ENCODE peak calls at places on chromosome 21, in eight cellular contexts. F is HL-60, M is lung, R is GM23338, H is GM12865, T is A673, B is foreskin fibroblast, D is breast epithelium. N is an unnamed sample.

GRCh38 chr21:45620201-45620600 is 23.3 kb upstream of the PCBP3 start:
- DNase-seq in M (no peak), T (no peak), R (no peak), D (no peak), H (no peak), F (no peak), B (no peak), N (no peak)

GRCh38 chr21:38611262-38611661 is 113.0 kb upstream of the ERG start:
- DNase-seq in F (no peak), T (no peak), B (no peak), D (no peak), R (no peak), H (no peak), M (no peak), N (no peak)

GRCh38 chr21:46284077-46284644 is 1.2 kb downstream of the MCM3AP start:
- DNase-seq in H (no peak), R (no peak), M (no peak), T (no peak), F (peak), D (peak), B (no peak), N (no peak)

GRCh38 chr21:37322084-37322483 is 44.5 kb upstream of the DYRK1A start:
- DNase-seq in R (no peak), H (no peak), M (no peak), T (no peak), B (no peak), F (no peak), D (no peak), N (no peak)

GRCh38 chr21:38996355-38996754 is 186.9 kb downstream of the PSMG1 start:
- DNase-seq in T (no peak), D (no peak), F (no peak), R (no peak), M (no peak), B (no peak), H (no peak), N (no peak)

GRCh38 chr21:45995686-45996179 is 14.2 kb downstream of the COL6A1 start:
- DNase-seq in D (peak), T (no peak), M (no peak), R (no peak), B (no peak), H (no peak), F (no peak), N (no peak)

GRCh38 chr21:21860888-21861287 is 862.7 kb downstream of the NCAM2 start:
- DNase-seq in R (no peak), D (no peak), T (no peak), H (no peak), M (no peak), B (no peak), F (no peak), N (no peak)

GRCh38 chr21:38171723-38172344 is 85.0 kb upstream of the KCNJ15 start:
- DNase-seq in H (no peak), M (no peak), B (peak), D (no peak), F (peak), R (peak), T (no peak), N (no peak)

GRCh38 chr21:34548782-34549376 is 36.9 kb upstream of the KCNE1 start:
- DNase-seq in B (no peak), D (no peak), H (no peak), M (no peak), R (no peak), T (no peak), F (no peak), N (no peak)

GRCh38 chr21:32437729-32438128 is 25.2 kb downstream of the EVA1C start:
- DNase-seq in D (no peak), T (no peak), B (no peak), H (no peak), F (no peak), M (no peak), R (no peak), N (no peak)

GRCh38 chr21:45534591-45535331 is 7.5 kb downstream of the SLC19A1 start:
- DNase-seq in F (peak), B (no peak), H (no peak), R (no peak), M (no peak), T (no peak), D (no peak), N (no peak)

GRCh38 chr21:34517491-34518245 is 5.7 kb upstream of the KCNE1 start:
- DNase-seq in M (no peak), R (peak), T (no peak), F (peak), B (no peak), H (peak), D (no peak), N (no peak)

GRCh38 chr21:34945288-34945687 is 103.8 kb downstream of the RUNX1 start:
- DNase-seq in F (no peak), H (no peak), B (no peak), R (no peak), D (no peak), M (no peak), T (no peak), N (no peak)

GRCh38 chr21:45029968-45030636 is 44.3 kb upstream of the ADARB1 start:
- DNase-seq in T (no peak), H (no peak), B (no peak), R (peak), F (no peak), M (no peak), D (no peak), N (no peak)

GRCh38 chr21:45450741-45451740 is 46.1 kb downstream of the COL18A1 start:
- DNase-seq in T (no peak), H (no peak), D (no peak), B (no peak), M (no peak), F (no peak), R (no peak), N (no peak)

GRCh38 chr21:37936010-37936785 is 19.9 kb upstream of the KCNJ6 start:
- DNase-seq in T (no peak), F (no peak), B (no peak), D (no peak), H (no peak), R (no peak), M (no peak), N (no peak)

GRCh38 chr21:38438476-38438893 is 59.8 kb downstream of the ERG start:
- DNase-seq in D (no peak), H (no peak), R (no peak), T (no peak), B (no peak), M (peak), F (peak), N (peak)

GRCh38 chr21:44505673-44506278 is 34.2 kb downstream of the KRTAP10-1 start:
- DNase-seq in H (no peak), R (no peak), M (no peak), D (no peak), F (no peak), B (no peak), T (no peak), N (no peak)

GRCh38 chr21:17550671-17551308 is 37.9 kb downstream of the CXADR start:
- DNase-seq in F (no peak), H (no peak), M (no peak), R (no peak), D (no peak), B (no peak), T (no peak), N (no peak)

GRCh38 chr21:32991299-32991850 is 34.4 kb upstream of the OLIG2 start:
- DNase-seq in R (no peak), T (no peak), M (no peak), B (no peak), F (no peak), D (no peak), H (no peak), N (no peak)

GRCh38 chr21:45999581-46000181 is 18.1 kb downstream of the COL6A1 start:
- DNase-seq in B (no peak), D (peak), H (no peak), T (no peak), R (no peak), F (no peak), M (no peak), N (no peak)

GRCh38 chr21:19908386-19908785 is 1089.8 kb upstream of the NCAM2 start:
- DNase-seq in B (no peak), D (no peak), T (no peak), H (no peak), R (no peak), M (no peak), F (no peak), N (no peak)

GRCh38 chr21:41497008-41497407 is 10.9 kb downstream of the TMPRSS2 start:
- DNase-seq in F (no peak), M (no peak), R (no peak), H (no peak), B (no peak), D (no peak), T (no peak), N (no peak)

GRCh38 chr21:32336711-32337110 is 38.1 kb downstream of the MRAP start:
- DNase-seq in D (no peak), T (peak), R (no peak), F (no peak), M (no peak), H (no peak), B (peak), N (no peak)

GRCh38 chr21:37658994-37659458 is 257.2 kb downstream of the KCNJ6 start:
- DNase-seq in M (no peak), T (no peak), F (no peak), D (peak), R (no peak), B (peak), H (no peak), N (peak)

GRCh38 chr21:45405271-45405818 is 380 bp downstream of the COL18A1 start:
- DNase-seq in H (no peak), T (no peak), M (no peak), B (no peak), D (no peak), R (no peak), F (no peak), N (no peak)

GRCh38 chr21:44854664-44855446 is 18.6 kb downstream of the PTTG1IP start:
- DNase-seq in B (no peak), D (no peak), F (peak), T (no peak), M (no peak), H (no peak), R (no peak), N (no peak)

GRCh38 chr21:39788383-39788782 is 43.4 kb downstream of the IGSF5 start:
- DNase-seq in M (peak), T (peak), D (peak), F (no peak), B (peak), H (no peak), R (peak), N (peak)

GRCh38 chr21:17988038-17988437 is 168.9 kb upstream of the C21orf91 start:
- DNase-seq in D (no peak), B (no peak), T (no peak), M (no peak), H (no peak), F (no peak), R (no peak), N (no peak)

GRCh38 chr21:41411449-41412089 is 14.5 kb upstream of the MX1 start:
- DNase-seq in T (peak), R (peak), H (peak), M (peak), F (no peak), B (no peak), D (no peak), N (no peak)

GRCh38 chr21:8990326-8991087 is 1530.9 kb upstream of the TPTE start:
- DNase-seq in T (no peak), D (no peak), M (no peak), F (no peak), B (no peak), R (peak), H (no peak), N (no peak)

GRCh38 chr21:46326110-46326703 is 2.3 kb downstream of the PCNT start:
- DNase-seq in D (no peak), H (no peak), F (no peak), R (peak), B (no peak), T (no peak), M (no peak), N (no peak)

GRCh38 chr21:37348664-37349063 is 17.9 kb upstream of the DYRK1A start:
- DNase-seq in F (no peak), B (no peak), H (no peak), R (peak), M (no peak), T (no peak), D (no peak), N (no peak)

GRCh38 chr21:45823100-45823681 is 158.4 kb upstream of the COL6A1 start:
- DNase-seq in B (no peak), F (no peak), T (no peak), R (no peak), H (no peak), M (no peak), D (no peak), N (no peak)

GRCh38 chr21:44426663-44427191 is 28.6 kb upstream of the LRRC3 start:
- DNase-seq in B (no peak), H (no peak), D (no peak), T (no peak), F (no peak), M (no peak), R (no peak), N (no peak)

GRCh38 chr21:45280178-45280821 is 7.4 kb downstream of the POFUT2 start:
- DNase-seq in M (no peak), F (no peak), B (no peak), D (no peak), R (no peak), H (no peak), T (no peak), N (no peak)

GRCh38 chr21:45513741-45514310 is 28.4 kb downstream of the SLC19A1 start:
- DNase-seq in M (no peak), T (no peak), R (no peak), H (no peak), F (no peak), D (no peak), B (no peak), N (no peak)

GRCh38 chr21:27424601-27425000 is 457.7 kb upstream of the ADAMTS5 start:
- DNase-seq in F (peak), B (peak), T (no peak), M (no peak), D (no peak), H (no peak), R (no peak), N (no peak)

GRCh38 chr21:27425574-27425973 is 458.7 kb upstream of the ADAMTS5 start:
- DNase-seq in M (no peak), T (no peak), D (no peak), B (peak), H (no peak), R (no peak), F (no peak), N (peak)

GRCh38 chr21:27426196-27426595 is 459.3 kb upstream of the ADAMTS5 start:
- DNase-seq in D (no peak), T (no peak), M (no peak), B (no peak), F (no peak), H (no peak), R (no peak), N (no peak)

GRCh38 chr21:27423906-27424595 is 457.2 kb upstream of the ADAMTS5 start:
- DNase-seq in D (no peak), T (no peak), F (no peak), M (no peak), R (peak), H (no peak), B (peak), N (peak)

GRCh38 chr21:27425172-27425571 is 458.3 kb upstream of the ADAMTS5 start:
- DNase-seq in T (peak), H (no peak), F (no peak), M (no peak), R (peak), D (no peak), B (peak), N (no peak)
- H3K4me3 ChIP-seq in T (no peak), H (no peak), F (no peak), M (no peak), R (no peak), D (no peak), B (no peak), N (no peak)

DNA sequence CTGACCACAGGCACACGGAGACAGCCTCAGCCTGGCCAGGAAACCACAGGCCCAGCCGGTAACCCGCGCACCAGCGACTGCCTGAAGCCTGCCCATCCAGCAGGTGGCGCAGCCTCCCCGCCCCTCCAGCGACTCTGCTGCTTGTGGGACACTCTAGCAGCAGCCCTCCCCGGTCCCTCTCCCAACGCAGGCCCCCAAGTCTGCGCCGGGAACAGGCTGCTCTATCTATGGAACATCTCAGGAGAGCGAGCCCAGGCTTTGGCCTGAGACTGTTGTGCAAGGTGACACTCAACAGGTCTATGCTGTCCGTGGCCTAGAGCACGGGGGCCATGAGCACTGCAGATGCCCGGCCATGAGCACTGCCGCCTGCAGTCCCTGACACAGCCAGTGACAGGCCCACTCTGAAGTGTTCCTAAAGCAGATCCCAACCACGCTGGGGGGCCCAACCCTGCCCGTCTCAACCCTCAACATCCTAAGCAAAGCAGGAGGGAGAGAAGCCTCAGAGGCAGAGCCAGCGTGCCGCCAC is 28.4 kb downstream of the WDR4 start:
- DNase-seq in R (peak), M (no peak), F (peak), B (no peak), D (no peak), H (peak), T (peak), N (no peak)
- TF ChIP-seq CTCF in R (peak), M (no peak), F (peak), B (peak), D (no peak), H (peak), T (peak), N (peak)

GRCh38 chr21:43363506-43364260 is 63.2 kb downstream of the SIK1 start:
- DNase-seq in M (no peak), T (no peak), R (no peak), H (no peak), B (no peak), D (no peak), F (no peak), N (no peak)

GRCh38 chr21:43361493-43362296 is 65.2 kb downstream of the SIK1 start:
- DNase-seq in H (peak), T (no peak), D (peak), B (peak), R (peak), M (no peak), F (no peak), N (no peak)

GRCh38 chr21:43364261-43364510 is 62.7 kb downstream of the SIK1 start:
- DNase-seq in T (no peak), D (no peak), H (no peak), M (no peak), B (no peak), F (no peak), R (no peak), N (no peak)

GRCh38 chr21:43362306-43362927 is 64.5 kb downstream of the SIK1 start:
- DNase-seq in D (peak), F (no peak), M (no peak), R (peak), H (peak), T (peak), B (peak), N (no peak)

GRCh38 chr21:43362928-43363314 is 64.0 kb downstream of the SIK1 start:
- DNase-seq in R (no peak), T (no peak), F (no peak), B (no peak), H (no peak), M (no peak), D (no peak), N (no peak)
- H3K4me3 ChIP-seq in R (no peak), T (no peak), F (no peak), B (no peak), H (peak), M (no peak), D (no peak), N (no peak)

GRCh38 chr21:15895142-15896106 is 165.6 kb downstream of the USP25 start:
- DNase-seq in H (no peak), T (no peak), F (no peak), B (no peak), D (no peak), M (no peak), R (no peak), N (no peak)

GRCh38 chr21:15893902-15894301 is 164.1 kb downstream of the USP25 start:
- DNase-seq in H (no peak), D (no peak), T (no peak), R (peak), B (no peak), F (no peak), M (no peak), N (no peak)

GRCh38 chr21:15896501-15896900 is 166.7 kb downstream of the USP25 start:
- DNase-seq in H (no peak), M (no peak), T (no peak), D (no peak), B (no peak), R (no peak), F (no peak), N (no peak)

DNA sequence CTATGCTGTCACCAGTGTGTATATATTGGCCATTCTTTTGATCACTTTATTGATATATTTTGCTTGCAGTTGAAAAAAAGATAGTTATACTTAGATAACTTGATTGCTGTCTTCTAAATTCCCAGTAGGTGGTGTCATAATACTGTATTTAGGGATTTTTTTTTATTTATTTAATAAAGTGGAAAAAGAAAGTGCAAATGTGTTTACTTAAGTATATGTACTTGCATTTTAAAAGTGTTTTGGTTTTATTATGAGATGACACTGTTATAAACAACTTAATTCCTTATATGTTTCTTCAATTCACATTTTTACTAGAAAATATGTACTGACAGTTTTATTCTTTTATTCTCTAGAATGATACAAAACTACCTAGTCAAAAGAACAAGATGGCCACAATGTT is 164.8 kb downstream of the USP25 start:
- DNase-seq in D (no peak), T (peak), B (no peak), M (no peak), R (no peak), F (no peak), H (no peak), N (no peak)
- TF ChIP-seq CTCF in D (no peak), T (peak), B (peak), M (no peak), R (no peak), F (peak), H (no peak), N (peak)

GRCh38 chr21:29182674-29183073 is 52.2 kb downstream of the MAP3K7CL start:
- DNase-seq in R (no peak), B (no peak), D (no peak), F (no peak), T (no peak), M (no peak), H (no peak), N (no peak)
- H3K4me3 ChIP-seq in R (no peak), B (peak), D (no peak), F (no peak), T (no peak), M (no peak), H (peak), N (no peak)

GRCh38 chr21:36087362-36088138 is 17.7 kb downstream of the CBR1 start:
- DNase-seq in R (peak), B (peak), M (no peak), T (no peak), H (no peak), D (no peak), F (no peak), N (no peak)
- TF ChIP-seq CTCF in R (peak), B (no peak), M (no peak), T (peak), H (peak), D (no peak), F (no peak), N (no peak)

GRCh38 chr21:25572895-25573310 is 34.4 kb downstream of the MRPL39 start:
- DNase-seq in H (peak), R (no peak), T (no peak), F (no peak), M (no peak), B (no peak), D (no peak), N (no peak)
- H3K4me3 ChIP-seq in H (peak), R (no peak), T (no peak), F (no peak), M (no peak), B (no peak), D (no peak), N (no peak)

N was measured in AG09309.